ENCODE peak calls at places on chromosomes 7 and 10, in ten cellular contexts. A is gastrocnemius medialis, V is IMR-90, O is A549, D is stomach, N is lower leg skin, I is uterus, T is K562, W is adrenal gland, Q is heart left ventricle. G is an unnamed sample.

GRCh38 chr7:90347759-90348158 is 1.2 kb downstream of the GTPBP10 start:
- DNase-seq in A (no peak), V (no peak), O (no peak), D (no peak), N (no peak), I (no peak), T (no peak), W (no peak), Q (no peak), G (no peak)

GRCh38 chr7:1096156-1097119 is 8.5 kb downstream of the GPER1 start:
- DNase-seq in A (peak; percentile 57), V (no peak), O (no peak), D (peak; percentile 61), N (no peak), I (no peak), T (no peak), W (no peak), Q (no peak), G (peak; percentile 48)

GRCh38 chr10:78972160-78972946 is 96.4 kb upstream of the ZMIZ1 start:
- DNase-seq in A (peak; percentile 91), V (peak; percentile 83), O (peak; percentile 48), D (peak; percentile 48), N (peak; percentile 93), I (peak; percentile 80), T (peak; percentile 87), W (peak; percentile 93), Q (peak; percentile 90), G (peak; percentile 49)

GRCh38 chr10:66747451-66747850 is 178.4 kb upstream of the LRRTM3 start:
- DNase-seq in A (no peak), V (peak; percentile 85), O (no peak), D (no peak), N (no peak), I (no peak), T (no peak), W (no peak), Q (no peak), G (no peak)

GRCh38 chr10:43901744-43902504 is 253.2 kb upstream of the ZNF32 start:
- DNase-seq in A (no peak), V (no peak), O (no peak), D (no peak), N (peak; percentile 70), I (no peak), T (no peak), W (no peak), Q (no peak), G (no peak)

GRCh38 chr10:131722525-131723264 is 178.1 kb upstream of the PPP2R2D start:
- DNase-seq in A (no peak), V (no peak), O (no peak), D (no peak), N (peak; percentile 66), I (no peak), T (no peak), W (no peak), Q (no peak), G (no peak)

GRCh38 chr10:113273151-113273876 is 279.5 kb upstream of the HABP2 start:
- DNase-seq in A (no peak), V (no peak), O (no peak), D (no peak), N (no peak), I (no peak), T (no peak), W (peak; percentile 23), Q (peak; percentile 71), G (no peak)

GRCh38 chr10:23293145-23293724 is 51.4 kb downstream of the C10orf67 start:
- DNase-seq in A (no peak), V (peak; percentile 9), O (peak; percentile 10), D (no peak), N (no peak), I (no peak), T (peak; percentile 30), W (peak; percentile 16), Q (no peak), G (peak; percentile 62)

GRCh38 chr7:20220824-20221547 is 3.8 kb upstream of the MACC1 start:
- DNase-seq in A (no peak), V (peak; percentile 97), O (no peak), D (no peak), N (no peak), I (no peak), T (no peak), W (peak; percentile 32), Q (no peak), G (peak; percentile 30)

GRCh38 chr10:21985541-21985940 is 18.0 kb downstream of the DNAJC1 start:
- DNase-seq in A (no peak), V (peak; percentile 32), O (no peak), D (no peak), N (no peak), I (no peak), T (no peak), W (no peak), Q (no peak), G (no peak)

GRCh38 chr7:96026606-96027005 is 254.3 kb downstream of the DYNC1I1 start:
- DNase-seq in A (no peak), V (peak; percentile 62), O (no peak), D (no peak), N (no peak), I (no peak), T (no peak), W (no peak), Q (no peak), G (no peak)

GRCh38 chr7:118478931-118479330 is 254.4 kb downstream of the ANKRD7 start:
- DNase-seq in A (no peak), V (no peak), O (no peak), D (no peak), N (no peak), I (no peak), T (no peak), W (no peak), Q (no peak), G (no peak)

GRCh38 chr7:143901360-143901709 is 641 bp downstream of the TCAF1 start:
- DNase-seq in A (peak; percentile 19), V (peak; percentile 58), O (peak; percentile 12), D (peak; percentile 44), N (peak; percentile 87), I (peak; percentile 46), T (no peak), W (peak; percentile 55), Q (peak; percentile 59), G (no peak)

GRCh38 chr7:143898810-143899209 is 3.2 kb downstream of the TCAF1 start:
- DNase-seq in A (no peak), V (no peak), O (no peak), D (no peak), N (no peak), I (no peak), T (no peak), W (no peak), Q (no peak), G (no peak)

GRCh38 chr7:143906176-143906575 is 4.2 kb upstream of the TCAF1 start:
- DNase-seq in A (no peak), V (no peak), O (no peak), D (no peak), N (no peak), I (peak; percentile 47), T (no peak), W (no peak), Q (no peak), G (no peak)

GRCh38 chr7:143900230-143900766 is 1.7 kb downstream of the TCAF1 start:
- DNase-seq in A (no peak), V (peak; percentile 78), O (no peak), D (no peak), N (no peak), I (no peak), T (no peak), W (peak; percentile 49), Q (no peak), G (no peak)

DNA sequence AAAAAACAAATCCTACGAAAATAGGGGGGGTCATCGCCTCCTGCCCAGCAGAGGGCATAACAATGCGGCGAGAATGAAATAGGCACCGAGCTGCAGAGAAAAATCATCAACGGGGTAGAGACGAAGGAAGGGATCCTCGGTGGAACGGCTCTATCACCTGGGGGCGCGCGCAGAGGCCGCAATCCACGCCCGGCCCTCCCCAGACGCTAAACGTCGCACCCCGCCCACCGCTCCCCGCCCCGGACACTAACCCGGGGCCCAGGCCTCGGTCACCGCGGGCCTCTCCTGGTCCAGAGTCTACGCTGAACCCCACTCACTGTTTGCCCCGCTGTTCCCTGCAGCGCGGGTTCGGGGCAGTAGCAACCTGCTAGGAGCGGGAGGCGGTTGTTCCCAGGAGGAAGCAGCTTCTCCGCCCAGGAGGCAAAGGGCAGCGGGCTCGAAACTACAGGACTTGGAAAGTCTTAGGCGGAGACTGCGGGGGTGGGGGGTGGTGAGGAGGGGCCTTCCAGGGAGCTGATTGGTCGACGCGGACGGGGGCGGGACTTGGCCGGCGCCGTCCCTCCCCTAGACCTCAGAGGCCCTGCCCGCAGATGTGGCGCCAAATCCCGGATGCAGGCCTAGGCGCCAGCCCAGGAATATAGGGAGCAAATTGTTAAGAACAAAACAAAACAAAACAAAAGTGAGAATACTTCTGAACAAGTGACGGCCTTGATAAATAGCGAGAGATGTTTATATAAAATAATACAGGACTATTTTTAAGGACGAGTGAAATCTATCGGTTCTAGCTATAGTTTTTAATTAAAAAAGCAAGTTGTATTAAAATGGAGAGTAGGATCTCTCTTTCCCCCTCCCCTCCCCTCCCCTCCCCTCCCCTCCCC is at the start of gene TCAF1:
- DNase-seq in A (peak; percentile 94), V (peak; percentile 93), O (peak; percentile 92), D (peak; percentile 96), N (peak; percentile 99), I (peak; percentile 96), T (peak; percentile 100), W (peak; percentile 99), Q (peak; percentile 97), G (peak; percentile 95)
- TF ChIP-seq POLR2A in A (peak; percentile 71), V (peak; percentile 71), O (peak; percentile 70), D (peak; percentile 17), N (no peak), I (peak; percentile 85), T (peak; percentile 95), W (peak; percentile 91), Q (no peak), G (peak; percentile 60)

DNA sequence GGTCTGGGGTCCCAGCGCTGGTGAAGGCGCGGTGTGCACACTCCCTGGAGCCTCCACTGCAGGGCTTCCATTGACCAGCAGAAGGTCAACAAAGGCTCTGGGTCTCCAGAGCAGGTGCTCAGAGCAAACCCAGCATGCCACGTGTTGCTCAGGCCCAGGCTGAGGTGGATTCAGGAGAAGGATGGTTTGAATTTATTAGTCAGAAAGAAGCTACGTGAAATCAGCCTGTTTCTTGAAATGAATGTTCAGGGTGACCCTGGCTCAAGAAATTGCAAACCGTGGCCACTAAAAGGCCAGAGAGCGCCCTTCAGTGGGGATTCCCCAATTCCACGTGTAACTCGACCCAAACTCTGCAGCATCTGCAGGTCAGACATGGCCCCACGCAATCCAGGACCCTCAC is 82.7 kb upstream of the PFKP start:
- DNase-seq in A (no peak), V (no peak), O (no peak), D (no peak), N (no peak), I (no peak), T (no peak), W (no peak), Q (no peak), G (no peak)
- TF ChIP-seq POLR2A in A (no peak), V (no peak), O (no peak), D (no peak), N (no peak), I (no peak), T (no peak), W (no peak), Q (no peak), G (no peak)

GRCh38 chr10:94545277-94546057 is at the start of gene HELLS:
- DNase-seq in A (peak; percentile 44), V (peak; percentile 82), O (peak; percentile 92), D (peak; percentile 84), N (peak; percentile 92), I (peak; percentile 76), T (peak; percentile 84), W (peak; percentile 83), Q (peak; percentile 74), G (peak; percentile 92)
- TF ChIP-seq POLR2A in A (no peak), V (peak; percentile 75), O (peak; percentile 48), D (no peak), N (no peak), I (no peak), T (peak; percentile 81), W (no peak), Q (no peak), G (peak; percentile 58)

GRCh38 chr7:23679898-23680416 is at the start of gene FAM221A:
- DNase-seq in A (peak; percentile 83), V (peak; percentile 67), O (peak; percentile 54), D (peak; percentile 93), N (peak; percentile 97), I (peak; percentile 85), T (no peak), W (peak; percentile 93), Q (peak; percentile 93), G (peak; percentile 88)
- TF ChIP-seq POLR2A in A (no peak), V (no peak), O (no peak), D (no peak), N (no peak), I (peak; percentile 34), T (no peak), W (no peak), Q (no peak), G (no peak)

G was measured in erythroblast.